ENCODE peak calls at places on chromosome 2, in four cellular contexts. M is astrocyte of the cerebellum; Z is heart right ventricle; G is stimulated activated CD4-positive, alpha-beta T cell treated with anti-CD3 and anti-CD28 coated beads, Interleukin-15, amount 100 ng/mL, for 24 hours. J is an unnamed sample.

GRCh38 chr2:173999272-173999671 is 34.1 kb upstream of the SP3 start:
- DNase-seq in M (no peak), Z (peak), G (no peak), J (no peak)

GRCh38 chr2:196278491-196278911 is 107.1 kb upstream of the STK17B start:
- DNase-seq in M (peak), Z (no peak), G (peak), J (no peak)

GRCh38 chr2:18834341-18834740 is 245.0 kb upstream of the NT5C1B start:
- DNase-seq in M (no peak), Z (no peak), G (no peak), J (no peak)

GRCh38 chr2:220665108-220665471 is 907.0 kb downstream of the EPHA4 start:
- DNase-seq in M (no peak), Z (no peak), G (no peak), J (no peak)

GRCh38 chr2:102273619-102274211 is 37.6 kb upstream of the IL1RL1 start:
- DNase-seq in M (no peak), Z (no peak), G (no peak), J (no peak)

GRCh38 chr2:225113356-225114015 is 71.2 kb upstream of the DOCK10 start:
- DNase-seq in M (no peak), Z (no peak), G (no peak), J (no peak)

GRCh38 chr2:226743911-226744310 is 55.7 kb downstream of the IRS1 start:
- DNase-seq in M (peak), Z (no peak), G (no peak), J (no peak)

GRCh38 chr2:157443795-157444642 is at the start of gene CYTIP:
- DNase-seq in M (no peak), Z (peak), G (peak), J (no peak)

GRCh38 chr2:229133155-229133772 is 137.8 kb downstream of the PID1 start:
- DNase-seq in M (peak), Z (peak), G (no peak), J (no peak)

GRCh38 chr2:236673823-236674185 is 104.2 kb downstream of the ACKR3 start:
- DNase-seq in M (no peak), Z (no peak), G (no peak), J (no peak)

GRCh38 chr2:67503066-67503795 is 106.1 kb downstream of the ETAA1 start:
- DNase-seq in M (no peak), Z (no peak), G (no peak), J (peak)

GRCh38 chr2:219037783-219038549 is 3.4 kb downstream of the CFAP65 start:
- DNase-seq in M (no peak), Z (no peak), G (no peak), J (no peak)

GRCh38 chr2:48131503-48132293 is 225.4 kb upstream of the FBXO11 start:
- DNase-seq in M (peak), Z (no peak), G (no peak), J (peak)

GRCh38 chr2:205496777-205497176 is 185.5 kb upstream of the NRP2 start:
- DNase-seq in M (no peak), Z (no peak), G (no peak), J (no peak)

GRCh38 chr2:95034221-95034620 is 8.7 kb downstream of the MAL start:
- DNase-seq in M (no peak), Z (no peak), G (no peak), J (no peak)

GRCh38 chr2:226934546-226935243 is 98.8 kb downstream of the RHBDD1 start:
- DNase-seq in M (peak), Z (no peak), G (no peak), J (no peak)

GRCh38 chr2:127608061-127609011 is 37.6 kb upstream of the GPR17 start:
- DNase-seq in M (no peak), Z (no peak), G (no peak), J (no peak)

GRCh38 chr2:221555511-221555845 is 16.6 kb downstream of the EPHA4 start:
- DNase-seq in M (no peak), Z (no peak), G (no peak), J (no peak)